ENCODE peak calls at places on chromosomes 1 and 21, in five cellular contexts. Y, U, N, I and W are unnamed samples.

GRCh38 chr21:15423676-15424445 is 305.9 kb upstream of the USP25 start:
- DNase-seq in U (no peak), N (no peak), I (no peak), Y (no peak), W (no peak)

GRCh38 chr1:24501371-24502167 is 1.1 kb upstream of the RCAN3 start:
- DNase-seq in I (no peak), Y (no peak), U (peak; percentile 62), N (no peak), W (peak; percentile 83)

GRCh38 chr1:245469006-245469405 is 314.2 kb downstream of the KIF26B start:
- DNase-seq in N (no peak), U (no peak), I (no peak), Y (no peak), W (no peak)

GRCh38 chr1:39086386-39087108 is 60.4 kb downstream of the NDUFS5 start:
- DNase-seq in U (peak; percentile 54), I (no peak), N (peak; percentile 35), Y (no peak), W (peak; percentile 64)

GRCh38 chr1:160340866-160341265 is 2.2 kb downstream of the COPA start:
- DNase-seq in I (no peak), U (peak; percentile 27), Y (no peak), N (no peak), W (no peak)

GRCh38 chr1:30713211-30713770 is 10.1 kb downstream of the MATN1 start:
- DNase-seq in I (no peak), Y (no peak), N (no peak), U (peak; percentile 73), W (no peak)

GRCh38 chr1:2972879-2973575 is 48.2 kb upstream of the ACTRT2 start:
- DNase-seq in N (no peak), I (no peak), Y (no peak), U (no peak), W (no peak)

GRCh38 chr1:87644500-87645245 is 316.0 kb downstream of the LMO4 start:
- DNase-seq in I (peak; percentile 60), Y (no peak), U (peak; percentile 83), N (no peak), W (peak; percentile 54)

GRCh38 chr1:55129194-55129728 is 85.9 kb downstream of the USP24 start:
- DNase-seq in I (no peak), Y (no peak), U (peak; percentile 76), N (no peak), W (no peak)

GRCh38 chr1:218383681-218384080 is 38.5 kb downstream of the TGFB2 start:
- DNase-seq in U (no peak), I (no peak), Y (no peak), N (no peak), W (no peak)

GRCh38 chr1:94994805-94995204 is 67.9 kb upstream of the CNN3 start:
- DNase-seq in Y (no peak), U (no peak), I (no peak), N (no peak), W (no peak)

GRCh38 chr1:230148194-230148581 is 81.2 kb downstream of the GALNT2 start:
- DNase-seq in Y (no peak), U (no peak), N (no peak), I (no peak), W (no peak)
- H3K4me3 ChIP-seq in Y (no peak overlapping the region), U (no peak overlapping the region), N (no peak overlapping the region), I (no peak overlapping the region), W (no peak overlapping the region)

GRCh38 chr1:170661646-170662411 is 2.1 kb upstream of the PRRX1 start:
- DNase-seq in I (no peak), N (no peak), Y (no peak), U (peak; percentile 78), W (no peak)
- H3K4me3 ChIP-seq in I (no peak overlapping the region), N (no peak overlapping the region), Y (peak overlapping the region; percentile 62), U (peak overlapping the region; percentile 96), W (no peak overlapping the region)

GRCh38 chr1:1199961-1200875 is 6.2 kb downstream of the TNFRSF18 start:
- DNase-seq in I (no peak), U (no peak), Y (no peak), N (no peak), W (no peak)
- H3K4me3 ChIP-seq in I (no peak overlapping the region), U (no peak overlapping the region), Y (peak overlapping the region; percentile 56), N (peak overlapping the region; percentile 51), W (no peak overlapping the region)

GRCh38 chr1:233936842-233937241 is 32.4 kb downstream of the SLC35F3 start:
- DNase-seq in U (no peak), N (no peak), Y (no peak), I (no peak), W (no peak)
- H3K4me3 ChIP-seq in U (no peak overlapping the region), N (no peak overlapping the region), Y (no peak overlapping the region), I (no peak overlapping the region), W (no peak overlapping the region)

GRCh38 chr1:110068646-110069301 is 1.7 kb downstream of the ALX3 start:
- DNase-seq in Y (no peak), N (no peak), I (no peak), U (no peak), W (no peak)

GRCh38 chr1:110070968-110071307 is 466 bp upstream of the ALX3 start:
- DNase-seq in Y (no peak), I (no peak), N (no peak), U (no peak), W (no peak)

GRCh38 chr1:110067957-110068645 is 2.4 kb downstream of the ALX3 start:
- DNase-seq in N (no peak), I (no peak), Y (no peak), U (no peak), W (no peak)

GRCh38 chr1:110069302-110070281 is 880 bp downstream of the ALX3 start:
- DNase-seq in Y (no peak), U (no peak), I (no peak), N (no peak), W (no peak)

GRCh38 chr1:110070282-110070967 is at the start of gene ALX3:
- DNase-seq in Y (no peak), N (no peak), I (no peak), U (no peak), W (no peak)
- H3K4me3 ChIP-seq in Y (peak within 1 kb of the TSS; percentile 32), N (no peak within 1 kb of the TSS), I (no peak within 1 kb of the TSS), U (no peak within 1 kb of the TSS), W (no peak within 1 kb of the TSS)